ENCODE peak calls at places on chromosomes 7 and 10, in six cellular contexts. A, V, E, W, X and T are unnamed samples.

GRCh38 chr7:151579642-151580041 is 59.9 kb upstream of the RHEB start:
- DNase-seq in A (no peak), V (peak; percentile 55), E (no peak), W (no peak), X (no peak), T (no peak)

GRCh38 chr7:24907311-24907886 is 72.6 kb downstream of the OSBPL3 start:
- DNase-seq in A (no peak), V (peak; percentile 53), E (peak; percentile 79), W (peak; percentile 88), X (no peak), T (no peak)

GRCh38 chr10:47314416-47314970 is 7.8 kb upstream of the GDF2 start:
- DNase-seq in A (no peak), V (no peak), E (no peak), W (no peak), X (no peak), T (no peak)

GRCh38 chr7:33686001-33686591 is 219.2 kb upstream of the BMPER start:
- DNase-seq in A (no peak), V (peak; percentile 4), E (no peak), W (no peak), X (no peak), T (peak; percentile 9)

GRCh38 chr7:117282239-117282812 is 40.5 kb downstream of the WNT2 start:
- DNase-seq in A (no peak), V (no peak), E (no peak), W (no peak), X (no peak), T (no peak)

GRCh38 chr10:34889004-34889869 is 74.1 kb upstream of the PARD3 start:
- DNase-seq in A (no peak), V (peak; percentile 38), E (no peak), W (peak; percentile 76), X (no peak), T (no peak)

GRCh38 chr7:101401390-101402080 is 38.9 kb downstream of the COL26A1 start:
- DNase-seq in A (no peak), V (no peak), E (no peak), W (no peak), X (no peak), T (no peak)

GRCh38 chr10:74921744-74922143 is 95.3 kb downstream of the KAT6B start:
- DNase-seq in A (no peak), V (no peak), E (no peak), W (peak; percentile 42), X (no peak), T (no peak)

GRCh38 chr7:28071570-28071969 is 109.0 kb downstream of the JAZF1 start:
- DNase-seq in A (no peak), V (no peak), E (no peak), W (no peak), X (no peak), T (no peak)

GRCh38 chr10:132447446-132448247 is 50.6 kb downstream of the PWWP2B start:
- DNase-seq in A (no peak), V (peak; percentile 50), E (peak; percentile 67), W (peak; percentile 78), X (no peak), T (no peak)

GRCh38 chr10:5817322-5818047 is 4.3 kb upstream of the GDI2 start:
- DNase-seq in A (no peak), V (no peak), E (no peak), W (no peak), X (no peak), T (no peak)

GRCh38 chr10:10193848-10194247 is 823.8 kb upstream of the CELF2 start:
- DNase-seq in A (no peak), V (no peak), E (no peak), W (no peak), X (no peak), T (no peak)

GRCh38 chr7:12754179-12754578 is 66.7 kb downstream of the ARL4A start:
- DNase-seq in A (no peak), V (no peak), E (peak; percentile 10), W (no peak), X (no peak), T (no peak)

GRCh38 chr10:105358911-105359310 is 717.8 kb downstream of the SORCS3 start:
- DNase-seq in A (no peak), V (no peak), E (no peak), W (no peak), X (no peak), T (no peak)

GRCh38 chr10:13268841-13269240 is 31.0 kb downstream of the PHYH start:
- DNase-seq in A (no peak), V (no peak), E (peak; percentile 16), W (no peak), X (no peak), T (no peak)

GRCh38 chr7:15041226-15041625 is 138.7 kb upstream of the DGKB start:
- DNase-seq in A (no peak), V (no peak), E (no peak), W (no peak), X (no peak), T (no peak)

GRCh38 chr7:17147409-17147808 is 151.0 kb upstream of the AHR start:
- DNase-seq in A (no peak), V (no peak), E (no peak), W (peak; percentile 11), X (no peak), T (no peak)

GRCh38 chr10:1119027-1119426 is 62.8 kb downstream of the WDR37 start:
- DNase-seq in A (no peak), V (no peak), E (no peak), W (no peak), X (no peak), T (no peak)

GRCh38 chr7:73718438-73718881 is 1.0 kb downstream of the STX1A start:
- DNase-seq in A (no peak), V (no peak), E (no peak), W (no peak), X (no peak), T (no peak)

GRCh38 chr10:68096913-68097509 is 12.3 kb upstream of the MYPN start:
- DNase-seq in A (no peak), V (peak; percentile 84), E (peak; percentile 95), W (peak; percentile 95), X (no peak), T (no peak)

GRCh38 chr7:114644455-114644854 is 229.8 kb downstream of the FOXP2 start:
- DNase-seq in A (no peak), V (no peak), E (no peak), W (no peak), X (no peak), T (peak; percentile 28)

DNA sequence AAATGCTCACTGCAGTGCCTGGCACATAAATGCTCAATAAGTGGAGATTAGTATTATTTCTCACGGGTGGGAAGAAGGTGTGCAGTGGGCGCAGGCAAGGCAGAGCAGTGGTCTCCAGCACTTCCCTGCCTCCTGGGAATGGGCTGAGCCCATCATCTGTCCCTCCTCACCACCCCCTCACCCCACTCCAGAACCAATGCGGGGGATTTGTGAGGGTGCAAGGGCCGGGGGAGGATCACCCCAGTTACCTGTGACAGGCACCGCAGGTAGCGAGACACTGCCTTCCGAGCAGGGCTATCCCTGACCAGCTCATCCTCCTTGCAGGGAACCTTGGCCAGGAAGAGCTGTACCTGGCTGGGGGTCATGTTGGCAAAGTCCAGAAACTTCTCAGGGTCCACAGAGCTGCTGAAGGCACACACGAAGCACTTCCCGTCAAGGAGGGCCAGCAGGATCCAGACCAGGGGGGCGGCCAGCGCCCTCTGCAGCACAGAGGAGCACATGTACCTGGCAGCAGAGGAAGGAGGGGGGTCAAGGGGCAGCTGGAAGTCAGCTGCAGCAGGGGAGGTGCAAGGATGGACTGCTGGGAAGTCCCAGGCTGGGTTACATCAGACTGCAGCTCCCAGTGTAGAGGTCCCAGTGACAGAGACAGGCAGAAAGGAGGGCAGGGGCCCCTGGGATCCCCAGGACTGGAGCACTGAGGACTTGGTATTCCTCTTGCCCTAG is 2.8 kb downstream of the CALHM3 start:
- DNase-seq in A (peak; percentile 73), V (peak; percentile 39), E (no peak), W (no peak), X (no peak), T (no peak)
- H3K4me1 ChIP-seq in A (no peaks in the 10 kb centered on the region), V (peaks cover 27% of the 10 kb centered on the region), E (no peaks in the 10 kb centered on the region), W (peaks cover 57% of the 10 kb centered on the region), X (no peaks in the 10 kb centered on the region), T (no peaks in the 10 kb centered on the region)

DNA sequence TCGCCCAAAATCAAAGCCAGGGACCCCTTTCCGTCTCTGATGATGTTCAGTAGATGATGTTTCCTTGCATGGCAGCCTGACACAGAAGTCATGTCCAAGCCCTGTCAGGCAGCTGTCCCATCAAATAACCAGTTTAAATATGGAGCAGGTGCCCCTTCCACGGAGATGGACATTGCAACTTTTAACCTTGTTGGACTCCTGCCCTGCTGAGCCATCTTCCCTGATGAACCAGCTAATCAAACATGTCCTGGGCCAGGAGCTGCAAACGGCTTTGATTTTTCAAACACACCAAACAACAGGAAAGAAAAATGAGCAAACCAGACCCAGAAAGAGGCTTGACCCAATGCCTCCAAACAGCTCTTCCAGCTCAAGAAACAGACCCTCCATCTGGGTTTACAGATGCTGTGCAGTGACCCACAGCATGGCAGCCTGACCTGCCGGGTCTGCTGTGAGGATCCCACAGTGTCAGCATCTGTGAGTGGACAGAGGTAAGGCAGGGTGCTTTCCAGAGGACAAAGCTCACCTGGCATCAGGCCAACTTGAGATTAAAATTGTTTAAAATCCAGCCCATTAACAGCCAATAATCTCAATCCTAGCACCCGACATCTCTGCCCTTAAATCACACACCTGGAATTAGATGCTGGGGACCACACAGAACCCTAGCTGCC is 372.6 kb downstream of the GRID1 start:
- DNase-seq in A (no peak), V (no peak), E (no peak), W (no peak), X (no peak), T (no peak)
- H3K4me1 ChIP-seq in A (no peaks in the 10 kb centered on the region), V (no peaks in the 10 kb centered on the region), E (no peaks in the 10 kb centered on the region), W (no peaks in the 10 kb centered on the region), X (no peaks in the 10 kb centered on the region), T (no peaks in the 10 kb centered on the region)

GRCh38 chr10:124650263-124650662 is 93.9 kb downstream of the FAM53B start:
- DNase-seq in A (no peak), V (no peak), E (no peak), W (no peak), X (no peak), T (no peak)
- H3K4me1 ChIP-seq in A (no peaks in the 10 kb centered on the region), V (peaks cover 15% of the 10 kb centered on the region), E (peaks cover 25% of the 10 kb centered on the region), W (peaks cover 16% of the 10 kb centered on the region), X (peaks cover 50% of the 10 kb centered on the region), T (no peaks in the 10 kb centered on the region)

GRCh38 chr7:155462163-155462735 is 4.3 kb downstream of the EN2 start:
- DNase-seq in A (peak; percentile 63), V (no peak), E (no peak), W (no peak), X (no peak), T (no peak)

GRCh38 chr7:155465761-155466141 is 7.8 kb downstream of the EN2 start:
- DNase-seq in A (no peak), V (no peak), E (no peak), W (no peak), X (no peak), T (no peak)

GRCh38 chr7:155464948-155465739 is 7.2 kb downstream of the EN2 start:
- DNase-seq in A (peak; percentile 57), V (no peak), E (no peak), W (no peak), X (no peak), T (peak; percentile 12)

GRCh38 chr7:155463114-155463811 is 5.3 kb downstream of the EN2 start:
- DNase-seq in A (peak; percentile 62), V (no peak), E (no peak), W (no peak), X (no peak), T (no peak)

DNA sequence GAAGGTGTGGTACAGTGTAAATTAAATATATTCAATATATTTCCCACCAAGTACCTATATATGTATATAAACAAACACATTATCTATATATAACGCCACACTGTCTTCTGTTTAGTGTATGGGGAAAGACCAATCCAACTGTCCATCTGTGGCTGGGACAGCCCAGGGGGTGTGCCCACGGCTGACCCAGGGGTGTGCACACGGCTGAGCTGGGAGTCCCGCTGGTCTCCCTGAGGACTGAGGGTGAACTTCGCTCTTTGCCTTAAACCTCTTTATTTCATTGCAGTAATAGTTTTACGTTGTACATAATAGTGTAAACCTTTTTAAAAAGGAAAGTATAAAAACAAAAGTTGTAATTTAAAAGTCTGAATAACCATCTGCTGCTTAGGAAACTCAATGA is 6.3 kb downstream of the EN2 start:
- DNase-seq in A (peak; percentile 2), V (no peak), E (no peak), W (no peak), X (no peak), T (no peak)
- H3K4me1 ChIP-seq in A (no peaks in the 10 kb centered on the region), V (no peaks in the 10 kb centered on the region), E (no peaks in the 10 kb centered on the region), W (no peaks in the 10 kb centered on the region), X (peaks cover 31% of the 10 kb centered on the region), T (peaks cover 5% of the 10 kb centered on the region)